ENCODE peak calls at places on chromosomes 16 and 17, in six cellular contexts. N, R, T, X, W and Q are unnamed samples.

GRCh38 chr16:10181196-10182162 is 749 bp downstream of the GRIN2A start:
- DNase-seq in N (peak; percentile 52), R (peak; percentile 40), T (peak; percentile 69), X (peak; percentile 54), W (peak; percentile 2), Q (peak; percentile 5)

GRCh38 chr16:49593423-49594040 is 219.9 kb downstream of the C16orf78 start:
- DNase-seq in N (no peak), R (no peak), T (no peak), X (no peak), W (no peak), Q (no peak)

GRCh38 chr17:51397361-51398127 is 137.2 kb downstream of the UTP18 start:
- DNase-seq in N (no peak), R (peak; percentile 82), T (no peak), X (no peak), W (peak; percentile 78), Q (no peak)

GRCh38 chr16:64339052-64339770 is 782.7 kb downstream of the CDH11 start:
- DNase-seq in N (no peak), R (peak; percentile 20), T (no peak), X (no peak), W (peak; percentile 14), Q (no peak)

GRCh38 chr17:80031691-80032480 is 3.8 kb downstream of the TBC1D16 start:
- DNase-seq in N (no peak), R (no peak), T (no peak), X (no peak), W (no peak), Q (no peak)

GRCh38 chr17:40268141-40268712 is 19.5 kb upstream of the CDC6 start:
- DNase-seq in N (no peak), R (no peak), T (no peak), X (no peak), W (no peak), Q (no peak)

GRCh38 chr16:2515180-2515803 is 1.5 kb downstream of the ATP6V0C start:
- DNase-seq in N (no peak), R (no peak), T (no peak), X (no peak), W (peak; percentile 12), Q (no peak)

GRCh38 chr17:82287013-82287848 is 13.7 kb upstream of the CSNK1D start:
- DNase-seq in N (no peak), R (no peak), T (no peak), X (no peak), W (no peak), Q (no peak)

GRCh38 chr17:59331929-59332889 is 754 bp downstream of the YPEL2 start:
- DNase-seq in N (peak; percentile 73), R (no peak), T (peak; percentile 55), X (peak; percentile 81), W (no peak), Q (peak; percentile 36)

GRCh38 chr17:49842846-49843245 is 5.0 kb downstream of the TAC4 start:
- DNase-seq in N (no peak), R (no peak), T (no peak), X (no peak), W (no peak), Q (no peak)

GRCh38 chr17:4908301-4908700 is 5.4 kb upstream of the CHRNE start:
- DNase-seq in N (no peak), R (no peak), T (peak; percentile 31), X (no peak), W (no peak), Q (no peak)

GRCh38 chr17:8444506-8444905 is 8.8 kb downstream of the NDEL1 start:
- DNase-seq in N (no peak), R (no peak), T (no peak), X (no peak), W (no peak), Q (no peak)

GRCh38 chr17:79707931-79708891 is 22.5 kb upstream of the ENPP7 start:
- DNase-seq in N (no peak), R (peak; percentile 15), T (peak; percentile 71), X (no peak), W (peak; percentile 13), Q (peak; percentile 57)

GRCh38 chr16:1097156-1097555 is 1.1 kb upstream of the C1QTNF8 start:
- DNase-seq in N (no peak), R (no peak), T (no peak), X (no peak), W (no peak), Q (no peak)

GRCh38 chr16:90057738-90058173 is 19.4 kb downstream of the PRDM7 start:
- DNase-seq in N (no peak), R (no peak), T (peak; percentile 48), X (no peak), W (no peak), Q (no peak)

GRCh38 chr17:8785547-8786412 is 13.4 kb downstream of the MFSD6L start:
- DNase-seq in N (peak; percentile 71), R (peak; percentile 32), T (peak; percentile 80), X (peak; percentile 75), W (peak; percentile 32), Q (peak; percentile 63)

GRCh38 chr17:5000237-5000639 is 2.5 kb downstream of the KIF1C start:
- DNase-seq in N (peak; percentile 88), R (no peak), T (no peak), X (peak; percentile 95), W (no peak), Q (no peak)

GRCh38 chr17:63361182-63361581 is 84.9 kb downstream of the CYB561 start:
- DNase-seq in N (no peak), R (no peak), T (no peak), X (no peak), W (no peak), Q (no peak)

GRCh38 chr17:38898812-38899348 is 26.5 kb upstream of the LASP1NB start:
- DNase-seq in N (no peak), R (no peak), T (peak; percentile 93), X (no peak), W (peak; percentile 26), Q (peak; percentile 88)

GRCh38 chr17:78378225-78379133 is at the start of gene PGS1:
- DNase-seq in N (peak; percentile 88), R (no peak), T (peak; percentile 88), X (peak; percentile 88), W (no peak), Q (peak; percentile 81)

GRCh38 chr17:41522301-41523224 is 3.9 kb upstream of the KRT15 start:
- DNase-seq in N (no peak), R (no peak), T (no peak), X (no peak), W (peak; percentile 56), Q (no peak)

GRCh38 chr16:66511615-66512500 is 38.1 kb downstream of the TK2 start:
- DNase-seq in N (no peak), R (peak; percentile 61), T (no peak), X (peak; percentile 60), W (peak; percentile 95), Q (no peak)

GRCh38 chr16:57163842-57164241 is 22.0 kb downstream of the PSME3IP1 start:
- DNase-seq in N (no peak), R (no peak), T (no peak), X (no peak), W (no peak), Q (no peak)

GRCh38 chr16:69399361-69399760 is 13.6 kb upstream of the TERF2 start:
- DNase-seq in N (no peak), R (no peak), T (no peak), X (no peak), W (no peak), Q (no peak)

GRCh38 chr16:83955218-83956130 is 2.4 kb downstream of the OSGIN1 start:
- DNase-seq in N (peak; percentile 34), R (peak; percentile 41), T (no peak), X (no peak), W (no peak), Q (no peak)

GRCh38 chr17:50808888-50809287 is 26.5 kb upstream of the WFIKKN2 start:
- DNase-seq in N (no peak), R (no peak), T (no peak), X (no peak), W (no peak), Q (no peak)

GRCh38 chr17:40563371-40564052 is 1.8 kb downstream of the CCR7 start:
- DNase-seq in N (no peak), R (no peak), T (peak; percentile 87), X (no peak), W (no peak), Q (no peak)

GRCh38 chr17:5234645-5235576 is at the start of gene SCIMP:
- DNase-seq in N (peak; percentile 23), R (no peak), T (no peak), X (peak; percentile 51), W (no peak), Q (no peak)

GRCh38 chr16:3149630-3150345 is 15.0 kb downstream of the ZNF213 start:
- DNase-seq in N (peak; percentile 79), R (no peak), T (peak; percentile 79), X (peak; percentile 85), W (no peak), Q (peak; percentile 44)

GRCh38 chr17:15930426-15930825 is 14.5 kb upstream of the ADORA2B start:
- DNase-seq in N (no peak), R (no peak), T (no peak), X (no peak), W (no peak), Q (no peak)

GRCh38 chr16:75380870-75381269 is 52.4 kb downstream of the CFDP1 start:
- DNase-seq in N (no peak), R (no peak), T (no peak), X (no peak), W (no peak), Q (no peak)

GRCh38 chr17:31825961-31826691 is 32.9 kb downstream of the COPRS start:
- DNase-seq in N (no peak), R (no peak), T (no peak), X (no peak), W (no peak), Q (no peak)

GRCh38 chr17:40648326-40648968 is 829 bp upstream of the SMARCE1 start:
- DNase-seq in N (peak; percentile 24), R (no peak), T (peak; percentile 4), X (no peak), W (peak; percentile 62), Q (no peak)

GRCh38 chr17:40431231-40431602 is 12.0 kb upstream of the IGFBP4 start:
- DNase-seq in N (no peak), R (no peak), T (no peak), X (no peak), W (no peak), Q (no peak)